ENCODE peak calls at places on chromosomes 7 and 10, in eight cellular contexts. One of them, this sample, is unnamed. For H3K4me1, the result is how much of the 10 kb centered on the place peaks cover.

GRCh38 chr10:46547881-46548780 is 8.3 kb downstream of the GPRIN2 start:
- DNase-seq in cardiac muscle cell: no peak
- DNase-seq in right cardiac atrium: no peak
- DNase-seq in colonic mucosa: peak
- DNase-seq in PC-3: peak
- DNase-seq in kidney: peak
- DNase-seq in A549: no peak
- DNase-seq in PC-9: no peak
- DNase-seq in this sample: peak

GRCh38 chr10:49601857-49602256 is 8.3 kb upstream of the SLC18A3 start:
- DNase-seq in right cardiac atrium: no peak
- DNase-seq in PC-3: peak
- DNase-seq in PC-9: no peak
- DNase-seq in cardiac muscle cell: no peak
- DNase-seq in A549: no peak
- DNase-seq in colonic mucosa: peak
- DNase-seq in kidney: no peak
- DNase-seq in this sample: no peak

GRCh38 chr10:128211953-128212727 is 85.9 kb upstream of the MKI67 start:
- DNase-seq in PC-3: peak
- DNase-seq in cardiac muscle cell: peak
- DNase-seq in A549: peak
- DNase-seq in colonic mucosa: peak
- DNase-seq in right cardiac atrium: peak
- DNase-seq in kidney: peak
- DNase-seq in PC-9: peak
- DNase-seq in this sample: peak

GRCh38 chr10:84201682-84202081 is 7.3 kb downstream of the CDHR1 start:
- DNase-seq in kidney: no peak
- DNase-seq in right cardiac atrium: no peak
- DNase-seq in cardiac muscle cell: no peak
- DNase-seq in A549: no peak
- DNase-seq in colonic mucosa: no peak
- DNase-seq in PC-3: no peak
- DNase-seq in PC-9: no peak
- DNase-seq in this sample: no peak

GRCh38 chr10:131676971-131677421 is 223.8 kb upstream of the PPP2R2D start:
- DNase-seq in PC-9: no peak
- DNase-seq in PC-3: no peak
- DNase-seq in cardiac muscle cell: no peak
- DNase-seq in A549: no peak
- DNase-seq in right cardiac atrium: no peak
- DNase-seq in colonic mucosa: no peak
- DNase-seq in kidney: peak
- DNase-seq in this sample: no peak

GRCh38 chr7:40437498-40437897 is 302.7 kb downstream of the SUGCT start:
- DNase-seq in A549: peak
- DNase-seq in kidney: no peak
- DNase-seq in colonic mucosa: no peak
- DNase-seq in PC-3: peak
- DNase-seq in PC-9: peak
- DNase-seq in right cardiac atrium: no peak
- DNase-seq in cardiac muscle cell: peak
- DNase-seq in this sample: no peak

GRCh38 chr10:36391405-36391804 is 734.0 kb upstream of the ANKRD30A start:
- DNase-seq in kidney: no peak
- DNase-seq in colonic mucosa: no peak
- DNase-seq in cardiac muscle cell: no peak
- DNase-seq in PC-3: no peak
- DNase-seq in right cardiac atrium: no peak
- DNase-seq in PC-9: no peak
- DNase-seq in A549: no peak
- DNase-seq in this sample: no peak

GRCh38 chr7:146956323-146956722 is 839.7 kb downstream of the CNTNAP2 start:
- DNase-seq in PC-3: no peak
- DNase-seq in PC-9: no peak
- DNase-seq in cardiac muscle cell: peak
- DNase-seq in A549: no peak
- DNase-seq in kidney: no peak
- DNase-seq in right cardiac atrium: no peak
- DNase-seq in colonic mucosa: no peak
- DNase-seq in this sample: no peak

GRCh38 chr7:102326156-102326914 is 29.9 kb downstream of the SPDYE6 start:
- DNase-seq in PC-9: no peak
- DNase-seq in PC-3: no peak
- DNase-seq in kidney: no peak
- DNase-seq in colonic mucosa: peak
- DNase-seq in cardiac muscle cell: no peak
- DNase-seq in right cardiac atrium: no peak
- DNase-seq in A549: no peak
- DNase-seq in this sample: no peak

GRCh38 chr7:44639701-44640321 is 33.4 kb downstream of the OGDH start:
- DNase-seq in PC-9: peak
- DNase-seq in PC-3: peak
- DNase-seq in A549: peak
- DNase-seq in colonic mucosa: peak
- DNase-seq in right cardiac atrium: no peak
- DNase-seq in cardiac muscle cell: peak
- DNase-seq in kidney: no peak
- DNase-seq in this sample: no peak

GRCh38 chr7:2239242-2239641 is 2.8 kb downstream of the MRM2 start:
- DNase-seq in PC-9: no peak
- DNase-seq in cardiac muscle cell: no peak
- DNase-seq in kidney: no peak
- DNase-seq in PC-3: no peak
- DNase-seq in A549: no peak
- DNase-seq in right cardiac atrium: no peak
- DNase-seq in colonic mucosa: no peak
- DNase-seq in this sample: no peak

GRCh38 chr7:77222065-77222464 is 22.4 kb upstream of the FGL2 start:
- DNase-seq in PC-3: no peak
- DNase-seq in kidney: no peak
- DNase-seq in colonic mucosa: no peak
- DNase-seq in PC-9: no peak
- DNase-seq in A549: no peak
- DNase-seq in right cardiac atrium: no peak
- DNase-seq in cardiac muscle cell: no peak
- DNase-seq in this sample: no peak

GRCh38 chr7:94559972-94560371 is 50.4 kb downstream of the CASD1 start:
- DNase-seq in cardiac muscle cell: no peak
- DNase-seq in colonic mucosa: no peak
- DNase-seq in PC-9: no peak
- DNase-seq in PC-3: no peak
- DNase-seq in A549: peak
- DNase-seq in kidney: no peak
- DNase-seq in right cardiac atrium: no peak
- DNase-seq in this sample: no peak

GRCh38 chr10:2576892-2577291 is 490.5 kb upstream of the PFKP start:
- DNase-seq in cardiac muscle cell: no peak
- DNase-seq in PC-9: no peak
- DNase-seq in A549: no peak
- DNase-seq in colonic mucosa: no peak
- DNase-seq in kidney: no peak
- DNase-seq in right cardiac atrium: no peak
- DNase-seq in PC-3: no peak
- DNase-seq in this sample: no peak

GRCh38 chr7:455110-455928 is 64.3 kb downstream of the PDGFA start:
- DNase-seq in colonic mucosa: no peak
- DNase-seq in PC-3: no peak
- DNase-seq in kidney: peak
- DNase-seq in right cardiac atrium: peak
- DNase-seq in A549: no peak
- DNase-seq in PC-9: peak
- DNase-seq in cardiac muscle cell: peak
- DNase-seq in this sample: no peak

GRCh38 chr10:112637901-112638300 is 190.9 kb downstream of the VTI1A start:
- DNase-seq in colonic mucosa: no peak
- DNase-seq in A549: no peak
- DNase-seq in cardiac muscle cell: no peak
- DNase-seq in kidney: no peak
- DNase-seq in right cardiac atrium: no peak
- DNase-seq in PC-9: no peak
- DNase-seq in PC-3: no peak
- DNase-seq in this sample: no peak

GRCh38 chr10:127013696-127014095 is 108.5 kb downstream of the DOCK1 start:
- DNase-seq in PC-3: peak
- DNase-seq in PC-9: peak
- DNase-seq in cardiac muscle cell: no peak
- DNase-seq in right cardiac atrium: no peak
- DNase-seq in colonic mucosa: peak
- DNase-seq in kidney: no peak
- DNase-seq in A549: no peak
- DNase-seq in this sample: no peak

GRCh38 chr7:123784263-123784662 is 35.5 kb upstream of the WASL start:
- DNase-seq in cardiac muscle cell: peak
- DNase-seq in right cardiac atrium: no peak
- DNase-seq in PC-9: no peak
- DNase-seq in kidney: no peak
- DNase-seq in colonic mucosa: no peak
- DNase-seq in A549: no peak
- DNase-seq in PC-3: no peak
- DNase-seq in this sample: no peak

GRCh38 chr10:109933984-109934565 is 10.8 kb upstream of the XPNPEP1 start:
- DNase-seq in A549: no peak
- DNase-seq in right cardiac atrium: no peak
- DNase-seq in cardiac muscle cell: no peak
- DNase-seq in kidney: no peak
- DNase-seq in colonic mucosa: no peak
- DNase-seq in PC-9: no peak
- DNase-seq in PC-3: no peak
- DNase-seq in this sample: peak

DNA sequence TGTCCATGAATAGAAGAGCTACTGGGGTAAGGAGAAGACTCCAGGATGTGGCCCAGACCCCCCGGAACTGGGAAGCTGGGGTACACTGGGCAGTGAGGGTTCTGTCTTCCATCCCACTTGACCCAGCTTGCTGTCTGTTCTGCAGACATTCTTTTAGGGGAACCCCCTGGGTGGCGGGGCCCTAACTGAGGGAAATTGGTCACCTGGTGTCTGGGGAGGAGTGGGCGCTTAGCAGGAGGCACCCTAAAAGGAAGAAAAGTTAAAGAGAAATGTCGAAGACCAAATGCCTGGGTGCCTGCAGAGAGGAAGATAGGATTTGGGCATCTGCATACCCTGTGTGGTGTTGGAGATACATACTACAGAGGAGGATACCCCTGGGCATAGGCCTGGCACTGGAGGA is 1.0 kb downstream of the AP1S1 start:
- DNase-seq in right cardiac atrium: no peak
- DNase-seq in colonic mucosa: no peak
- DNase-seq in kidney: no peak
- DNase-seq in cardiac muscle cell: no peak
- DNase-seq in PC-3: no peak
- DNase-seq in PC-9: no peak
- DNase-seq in A549: no peak
- DNase-seq in this sample: no peak
- H3K4me3 ChIP-seq in right cardiac atrium: peak
- H3K4me3 ChIP-seq in colonic mucosa: peak
- H3K4me3 ChIP-seq in kidney: peak
- H3K4me3 ChIP-seq in cardiac muscle cell: peak
- H3K4me3 ChIP-seq in PC-3: peak
- H3K4me3 ChIP-seq in PC-9: peak
- H3K4me3 ChIP-seq in A549: peak
- H3K4me3 ChIP-seq in this sample: no peak

GRCh38 chr7:29292886-29293658 is 98.5 kb downstream of the CHN2 start:
- DNase-seq in PC-3: no peak
- DNase-seq in right cardiac atrium: no peak
- DNase-seq in PC-9: no peak
- DNase-seq in colonic mucosa: no peak
- DNase-seq in kidney: no peak
- DNase-seq in A549: no peak
- DNase-seq in cardiac muscle cell: no peak
- DNase-seq in this sample: no peak
- H3K4me1 ChIP-seq in PC-3: under half
- H3K4me1 ChIP-seq in right cardiac atrium: under half
- H3K4me1 ChIP-seq in PC-9: under half
- H3K4me1 ChIP-seq in colonic mucosa: under half
- H3K4me1 ChIP-seq in kidney: under half
- H3K4me1 ChIP-seq in A549: under half
- H3K4me1 ChIP-seq in cardiac muscle cell: under half
- H3K4me1 ChIP-seq in this sample: under half

GRCh38 chr10:89523274-89523673 is 12.1 kb downstream of the SLC16A12 start:
- DNase-seq in cardiac muscle cell: no peak
- DNase-seq in colonic mucosa: no peak
- DNase-seq in PC-3: no peak
- DNase-seq in PC-9: no peak
- DNase-seq in right cardiac atrium: no peak
- DNase-seq in kidney: no peak
- DNase-seq in A549: no peak
- DNase-seq in this sample: no peak

GRCh38 chr10:89520711-89521110 is 14.7 kb downstream of the SLC16A12 start:
- DNase-seq in right cardiac atrium: no peak
- DNase-seq in cardiac muscle cell: no peak
- DNase-seq in A549: no peak
- DNase-seq in PC-3: no peak
- DNase-seq in colonic mucosa: no peak
- DNase-seq in kidney: no peak
- DNase-seq in PC-9: no peak
- DNase-seq in this sample: no peak

GRCh38 chr10:89522463-89522862 is 12.9 kb downstream of the SLC16A12 start:
- DNase-seq in cardiac muscle cell: no peak
- DNase-seq in right cardiac atrium: no peak
- DNase-seq in PC-3: peak
- DNase-seq in colonic mucosa: no peak
- DNase-seq in PC-9: no peak
- DNase-seq in A549: no peak
- DNase-seq in kidney: no peak
- DNase-seq in this sample: no peak

GRCh38 chr10:89518876-89519842 is 16.2 kb downstream of the SLC16A12 start:
- DNase-seq in right cardiac atrium: no peak
- DNase-seq in colonic mucosa: no peak
- DNase-seq in A549: no peak
- DNase-seq in cardiac muscle cell: peak
- DNase-seq in kidney: no peak
- DNase-seq in PC-9: no peak
- DNase-seq in PC-3: peak
- DNase-seq in this sample: no peak

GRCh38 chr10:89521368-89521767 is 14.0 kb downstream of the SLC16A12 start:
- DNase-seq in PC-9: no peak
- DNase-seq in right cardiac atrium: no peak
- DNase-seq in colonic mucosa: no peak
- DNase-seq in kidney: no peak
- DNase-seq in PC-3: no peak
- DNase-seq in cardiac muscle cell: no peak
- DNase-seq in A549: no peak
- DNase-seq in this sample: no peak
- H3K27ac ChIP-seq in PC-9: no peak
- H3K27ac ChIP-seq in right cardiac atrium: no peak
- H3K27ac ChIP-seq in colonic mucosa: no peak
- H3K27ac ChIP-seq in kidney: peak
- H3K27ac ChIP-seq in PC-3: no peak
- H3K27ac ChIP-seq in cardiac muscle cell: no peak
- H3K27ac ChIP-seq in A549: peak
- H3K27ac ChIP-seq in this sample: no peak

DNA sequence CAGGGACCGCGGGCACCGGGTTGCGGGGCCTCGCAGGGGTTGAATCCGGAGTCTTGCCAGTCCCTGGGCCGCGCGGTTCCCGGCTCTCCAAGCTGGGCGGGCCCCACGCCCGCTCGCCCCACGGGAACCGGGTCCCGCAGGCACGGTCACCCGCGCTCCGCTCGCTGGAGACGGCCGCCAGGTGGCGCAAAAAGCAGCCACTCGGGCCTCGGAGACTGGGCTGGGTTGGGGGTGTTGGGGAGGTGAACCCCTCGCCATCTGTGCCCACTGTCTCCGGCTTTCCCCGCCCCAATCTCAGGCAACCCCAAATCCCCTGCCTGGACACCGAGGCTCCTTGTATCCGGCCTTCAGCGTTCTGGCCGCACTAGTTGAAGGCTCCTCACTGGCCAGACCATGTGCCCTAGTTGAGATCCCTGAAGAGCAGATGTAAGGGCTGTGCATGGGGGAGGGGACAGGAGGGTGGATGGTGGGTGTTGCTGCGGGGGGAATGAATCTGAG is 1.5 kb upstream of the ACHE start:
- DNase-seq in colonic mucosa: peak
- DNase-seq in PC-3: peak
- DNase-seq in A549: no peak
- DNase-seq in PC-9: peak
- DNase-seq in kidney: peak
- DNase-seq in right cardiac atrium: peak
- DNase-seq in cardiac muscle cell: peak
- DNase-seq in this sample: peak
- H3K4me3 ChIP-seq in colonic mucosa: peak
- H3K4me3 ChIP-seq in PC-3: no peak
- H3K4me3 ChIP-seq in A549: peak
- H3K4me3 ChIP-seq in PC-9: no peak
- H3K4me3 ChIP-seq in kidney: no peak
- H3K4me3 ChIP-seq in right cardiac atrium: peak
- H3K4me3 ChIP-seq in cardiac muscle cell: peak
- H3K4me3 ChIP-seq in this sample: no peak